ENCODE peak calls at places on chromosomes 1 and 21, in six cellular contexts. One of them, this sample, is unnamed.

GRCh38 chr1:43881415-43881814 is 52.2 kb upstream of the ARTN start:
- DNase-seq in tibial nerve: no peak
- DNase-seq in IMR-90: no peak
- DNase-seq in body of pancreas: no peak
- DNase-seq in heart left ventricle: no peak
- DNase-seq in uterus: no peak
- DNase-seq in this sample: no peak

GRCh38 chr1:36300526-36300925 is 5.6 kb upstream of the SH3D21 start:
- DNase-seq in IMR-90: peak; percentile 53
- DNase-seq in tibial nerve: no peak
- DNase-seq in uterus: no peak
- DNase-seq in body of pancreas: no peak
- DNase-seq in heart left ventricle: no peak
- DNase-seq in this sample: no peak

GRCh38 chr1:167629681-167630567 is at the start of gene RCSD1:
- DNase-seq in heart left ventricle: peak; percentile 79
- DNase-seq in IMR-90: no peak
- DNase-seq in tibial nerve: no peak
- DNase-seq in uterus: peak; percentile 15
- DNase-seq in body of pancreas: no peak
- DNase-seq in this sample: peak; percentile 47

GRCh38 chr21:31922881-31923280 is 50.1 kb downstream of the HUNK start:
- DNase-seq in heart left ventricle: no peak
- DNase-seq in body of pancreas: no peak
- DNase-seq in IMR-90: no peak
- DNase-seq in tibial nerve: no peak
- DNase-seq in uterus: no peak
- DNase-seq in this sample: no peak

GRCh38 chr1:53203466-53203865 is 6.8 kb downstream of the CPT2 start:
- DNase-seq in uterus: no peak
- DNase-seq in body of pancreas: no peak
- DNase-seq in IMR-90: no peak
- DNase-seq in tibial nerve: no peak
- DNase-seq in heart left ventricle: no peak
- DNase-seq in this sample: no peak

GRCh38 chr1:202965441-202965821 is 1.6 kb downstream of the CYB5R1 start:
- DNase-seq in tibial nerve: no peak
- DNase-seq in IMR-90: no peak
- DNase-seq in uterus: no peak
- DNase-seq in body of pancreas: no peak
- DNase-seq in heart left ventricle: no peak
- DNase-seq in this sample: peak; percentile 29

GRCh38 chr1:195663549-195664280 is 944.5 kb downstream of the KCNT2 start:
- DNase-seq in uterus: no peak
- DNase-seq in heart left ventricle: no peak
- DNase-seq in IMR-90: peak; percentile 94
- DNase-seq in body of pancreas: no peak
- DNase-seq in tibial nerve: no peak
- DNase-seq in this sample: no peak

GRCh38 chr1:181119076-181119989 is 30.8 kb downstream of the IER5 start:
- DNase-seq in IMR-90: no peak
- DNase-seq in body of pancreas: no peak
- DNase-seq in uterus: no peak
- DNase-seq in tibial nerve: no peak
- DNase-seq in heart left ventricle: no peak
- DNase-seq in this sample: no peak

GRCh38 chr1:174769961-174770549 is 229.7 kb upstream of the CACYBP start:
- DNase-seq in body of pancreas: no peak
- DNase-seq in uterus: no peak
- DNase-seq in tibial nerve: no peak
- DNase-seq in IMR-90: peak; percentile 60
- DNase-seq in heart left ventricle: no peak
- DNase-seq in this sample: no peak

GRCh38 chr1:91683598-91683951 is 182.9 kb downstream of the CDC7 start:
- DNase-seq in body of pancreas: no peak
- DNase-seq in heart left ventricle: peak; percentile 31
- DNase-seq in IMR-90: no peak
- DNase-seq in tibial nerve: peak; percentile 40
- DNase-seq in uterus: no peak
- DNase-seq in this sample: no peak

GRCh38 chr1:231592809-231593208 is 33.8 kb upstream of the DISC1 start:
- DNase-seq in tibial nerve: no peak
- DNase-seq in body of pancreas: no peak
- DNase-seq in heart left ventricle: no peak
- DNase-seq in uterus: no peak
- DNase-seq in IMR-90: no peak
- DNase-seq in this sample: no peak

GRCh38 chr1:246734861-246735260 is 10.7 kb downstream of the SCCPDH start:
- DNase-seq in body of pancreas: no peak
- DNase-seq in IMR-90: no peak
- DNase-seq in tibial nerve: no peak
- DNase-seq in uterus: no peak
- DNase-seq in heart left ventricle: no peak
- DNase-seq in this sample: no peak

GRCh38 chr1:196546272-196547245 is 61.7 kb downstream of the KCNT2 start:
- DNase-seq in uterus: no peak
- DNase-seq in body of pancreas: no peak
- DNase-seq in tibial nerve: no peak
- DNase-seq in IMR-90: no peak
- DNase-seq in heart left ventricle: no peak
- DNase-seq in this sample: no peak

GRCh38 chr1:76145332-76145731 is 70.8 kb downstream of the ST6GALNAC3 start:
- DNase-seq in heart left ventricle: no peak
- DNase-seq in body of pancreas: no peak
- DNase-seq in tibial nerve: no peak
- DNase-seq in IMR-90: no peak
- DNase-seq in uterus: no peak
- DNase-seq in this sample: no peak

GRCh38 chr1:150207278-150207971 is 28.5 kb downstream of the ANP32E start:
- DNase-seq in IMR-90: no peak
- DNase-seq in uterus: no peak
- DNase-seq in heart left ventricle: no peak
- DNase-seq in tibial nerve: no peak
- DNase-seq in body of pancreas: no peak
- DNase-seq in this sample: no peak

DNA sequence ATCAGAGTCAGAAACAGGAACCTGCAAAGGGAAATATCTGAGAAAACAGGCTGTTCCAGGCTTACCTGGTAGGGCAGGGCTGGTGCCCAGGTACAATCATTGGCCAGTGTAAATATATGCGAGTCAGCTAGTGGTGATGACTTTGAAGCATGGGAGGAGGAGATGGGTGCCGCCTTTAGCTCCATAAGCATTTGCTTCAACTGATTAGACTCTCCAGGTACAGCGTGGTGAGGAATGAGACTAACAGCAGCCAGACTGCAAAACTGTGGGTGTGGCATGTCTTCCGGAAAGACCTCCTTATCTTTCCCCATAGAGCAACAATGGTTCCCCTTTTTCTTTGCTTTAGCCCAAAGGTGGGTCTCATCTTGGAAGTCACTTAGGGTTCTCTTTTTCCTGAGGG is 137.2 kb downstream of the LRIG2 start:
- DNase-seq in body of pancreas: peak; percentile 73
- DNase-seq in tibial nerve: no peak
- DNase-seq in uterus: no peak
- DNase-seq in IMR-90: no peak
- DNase-seq in heart left ventricle: no peak
- DNase-seq in this sample: peak; percentile 75
- TF ChIP-seq POLR2A in body of pancreas: peak; percentile 12
- TF ChIP-seq POLR2A in tibial nerve: no peak
- TF ChIP-seq POLR2A in uterus: no peak
- TF ChIP-seq POLR2A in IMR-90: no peak
- TF ChIP-seq POLR2A in heart left ventricle: no peak
- TF ChIP-seq POLR2A in this sample: no peak

GRCh38 chr1:34779005-34779404 is 2.0 kb upstream of the GJB3 start:
- DNase-seq in body of pancreas: no peak
- DNase-seq in tibial nerve: no peak
- DNase-seq in uterus: no peak
- DNase-seq in heart left ventricle: no peak
- DNase-seq in IMR-90: no peak
- DNase-seq in this sample: no peak
- H3K4me1 ChIP-seq in body of pancreas: peaks cover 19% of the 10 kb centered on the region
- H3K4me1 ChIP-seq in tibial nerve: no peaks in the 10 kb centered on the region
- H3K4me1 ChIP-seq in uterus: peaks cover 9% of the 10 kb centered on the region
- H3K4me1 ChIP-seq in heart left ventricle: peaks cover 4% of the 10 kb centered on the region
- H3K4me1 ChIP-seq in IMR-90: peaks cover 5% of the 10 kb centered on the region
- H3K4me1 ChIP-seq in this sample: peaks cover 21% of the 10 kb centered on the region

DNA sequence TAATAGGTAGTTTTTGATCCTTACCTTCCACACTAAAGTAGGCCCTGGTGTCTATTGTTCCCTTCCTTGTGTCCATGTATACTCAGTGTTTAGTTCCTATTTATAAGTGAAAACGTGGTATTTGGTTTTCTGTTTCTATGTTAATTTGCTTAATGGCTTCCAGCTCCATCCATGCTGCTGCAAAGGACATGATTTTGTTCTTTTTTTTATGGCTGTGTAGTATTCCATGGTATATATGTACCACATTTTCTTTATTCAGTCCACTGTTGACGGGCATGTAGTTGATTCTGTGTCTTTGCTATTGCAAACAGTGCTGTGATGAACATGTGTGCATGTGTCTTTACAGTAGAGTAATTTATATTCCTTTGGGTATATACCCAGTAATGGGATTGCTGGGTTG is 20.8 kb downstream of the PRCC start:
- DNase-seq in tibial nerve: no peak
- DNase-seq in uterus: no peak
- DNase-seq in heart left ventricle: no peak
- DNase-seq in body of pancreas: no peak
- DNase-seq in IMR-90: no peak
- DNase-seq in this sample: no peak
- TF ChIP-seq POLR2A in tibial nerve: no peak
- TF ChIP-seq POLR2A in uterus: no peak
- TF ChIP-seq POLR2A in heart left ventricle: no peak
- TF ChIP-seq POLR2A in body of pancreas: no peak
- TF ChIP-seq POLR2A in IMR-90: no peak
- TF ChIP-seq POLR2A in this sample: no peak

DNA sequence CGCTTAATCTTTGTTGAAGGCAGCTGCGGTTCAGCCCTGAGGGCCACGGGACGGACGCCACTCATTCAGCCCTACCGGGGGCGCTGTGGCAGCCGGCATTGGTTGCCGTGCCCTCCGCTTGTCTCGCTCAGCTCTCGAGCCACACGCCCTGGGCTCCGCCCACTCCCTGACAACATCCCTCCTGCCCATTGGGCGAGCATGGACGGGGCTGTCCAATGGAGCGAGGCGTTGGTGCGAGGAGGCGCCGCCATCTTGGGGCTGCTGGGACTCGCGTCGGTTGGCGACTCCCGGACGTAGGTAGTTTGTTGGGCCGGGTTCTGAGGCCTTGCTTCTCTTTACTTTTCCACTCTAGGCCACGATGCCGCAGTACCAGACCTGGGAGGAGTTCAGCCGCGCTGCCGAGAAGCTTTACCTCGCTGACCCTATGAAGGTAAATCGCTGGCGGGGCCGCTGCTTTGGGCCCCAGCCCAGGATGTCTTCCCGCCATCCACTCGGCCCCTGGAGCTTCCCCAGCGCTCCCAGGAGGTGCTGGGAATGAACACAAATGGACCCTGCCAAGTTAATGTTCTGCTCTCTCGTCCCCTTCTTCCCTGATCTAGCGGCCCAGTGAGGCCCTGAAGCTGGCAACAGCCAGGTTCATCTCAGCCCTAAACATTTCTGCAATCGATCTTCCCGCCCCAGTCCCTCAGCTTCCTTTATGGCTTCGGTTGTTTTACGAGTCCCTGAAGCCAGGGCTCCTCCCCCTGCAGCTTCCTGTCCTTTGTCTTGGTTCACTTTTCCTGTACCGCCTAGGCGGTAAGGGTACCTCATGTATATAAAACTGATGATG is at the start of gene SRP9:
- DNase-seq in tibial nerve: peak; percentile 97
- DNase-seq in body of pancreas: peak; percentile 99
- DNase-seq in IMR-90: peak; percentile 98
- DNase-seq in heart left ventricle: peak; percentile 99
- DNase-seq in uterus: peak; percentile 98
- DNase-seq in this sample: peak; percentile 99
- H3K4me1 ChIP-seq in tibial nerve: no peaks in the 10 kb centered on the region
- H3K4me1 ChIP-seq in body of pancreas: peaks cover 50% of the 10 kb centered on the region
- H3K4me1 ChIP-seq in IMR-90: peaks cover 2% of the 10 kb centered on the region
- H3K4me1 ChIP-seq in heart left ventricle: peaks cover 27% of the 10 kb centered on the region
- H3K4me1 ChIP-seq in uterus: no peaks in the 10 kb centered on the region
- H3K4me1 ChIP-seq in this sample: peaks cover 83% of the 10 kb centered on the region

GRCh38 chr1:207822602-207823451 is 71.0 kb downstream of the CD46 start:
- DNase-seq in uterus: peak; percentile 94
- DNase-seq in heart left ventricle: peak; percentile 90
- DNase-seq in tibial nerve: peak; percentile 87
- DNase-seq in IMR-90: peak; percentile 22
- DNase-seq in body of pancreas: peak; percentile 96
- DNase-seq in this sample: peak; percentile 92
- TF ChIP-seq POLR2A in uterus: peak; percentile 55
- TF ChIP-seq POLR2A in heart left ventricle: peak; percentile 60
- TF ChIP-seq POLR2A in tibial nerve: peak; percentile 47
- TF ChIP-seq POLR2A in IMR-90: no peak
- TF ChIP-seq POLR2A in body of pancreas: peak; percentile 84
- TF ChIP-seq POLR2A in this sample: no peak

DNA sequence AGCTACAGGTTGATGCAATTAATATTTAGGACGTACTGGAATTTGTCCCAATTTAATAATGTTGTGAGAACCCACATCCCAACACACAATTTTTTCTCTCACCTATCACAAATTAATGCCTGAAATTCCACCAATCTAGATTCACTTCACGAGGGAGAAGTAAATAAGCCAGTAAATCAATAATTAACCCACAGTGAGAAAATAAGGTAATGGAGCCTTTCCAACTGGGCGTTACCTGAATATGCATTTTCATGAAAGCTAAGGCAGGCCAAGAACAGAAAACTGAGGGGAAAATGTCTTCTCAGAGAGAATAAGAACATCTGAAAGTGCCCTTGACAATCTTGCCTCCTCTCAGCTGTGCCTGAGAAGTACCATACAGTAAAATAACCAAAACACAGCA is 240.8 kb upstream of the NR5A2 start:
- DNase-seq in body of pancreas: peak; percentile 12
- DNase-seq in uterus: no peak
- DNase-seq in IMR-90: no peak
- DNase-seq in heart left ventricle: no peak
- DNase-seq in tibial nerve: no peak
- DNase-seq in this sample: no peak
- H3K4me1 ChIP-seq in body of pancreas: peaks cover 22% of the 10 kb centered on the region
- H3K4me1 ChIP-seq in uterus: no peaks in the 10 kb centered on the region
- H3K4me1 ChIP-seq in IMR-90: peaks cover 2% of the 10 kb centered on the region
- H3K4me1 ChIP-seq in heart left ventricle: no peaks in the 10 kb centered on the region
- H3K4me1 ChIP-seq in tibial nerve: no peaks in the 10 kb centered on the region
- H3K4me1 ChIP-seq in this sample: no peaks in the 10 kb centered on the region

GRCh38 chr1:11651017-11651416 is 3.2 kb downstream of the FBXO2 start:
- DNase-seq in uterus: no peak
- DNase-seq in heart left ventricle: no peak
- DNase-seq in tibial nerve: no peak
- DNase-seq in IMR-90: no peak
- DNase-seq in body of pancreas: no peak
- DNase-seq in this sample: no peak

GRCh38 chr1:11652203-11652780 is 1.9 kb downstream of the FBXO2 start:
- DNase-seq in tibial nerve: no peak
- DNase-seq in uterus: no peak
- DNase-seq in IMR-90: no peak
- DNase-seq in heart left ventricle: no peak
- DNase-seq in body of pancreas: no peak
- DNase-seq in this sample: no peak

GRCh38 chr1:11654571-11655262 is at the start of gene FBXO44:
- DNase-seq in heart left ventricle: peak; percentile 50
- DNase-seq in uterus: peak; percentile 52
- DNase-seq in tibial nerve: peak; percentile 28
- DNase-seq in IMR-90: no peak
- DNase-seq in body of pancreas: peak; percentile 87
- DNase-seq in this sample: peak; percentile 80

GRCh38 chr1:11653616-11654570 is at the start of gene FBXO2:
- DNase-seq in body of pancreas: peak; percentile 74
- DNase-seq in tibial nerve: no peak
- DNase-seq in IMR-90: no peak
- DNase-seq in uterus: no peak
- DNase-seq in heart left ventricle: no peak
- DNase-seq in this sample: peak; percentile 71

GRCh38 chr1:11653101-11653601 is 1.1 kb downstream of the FBXO2 start:
- DNase-seq in heart left ventricle: no peak
- DNase-seq in uterus: no peak
- DNase-seq in body of pancreas: peak; percentile 92
- DNase-seq in tibial nerve: no peak
- DNase-seq in IMR-90: peak; percentile 18
- DNase-seq in this sample: peak; percentile 63
- TF ChIP-seq POLR2A in heart left ventricle: no peak
- TF ChIP-seq POLR2A in uterus: no peak
- TF ChIP-seq POLR2A in body of pancreas: no peak
- TF ChIP-seq POLR2A in tibial nerve: no peak
- TF ChIP-seq POLR2A in IMR-90: no peak
- TF ChIP-seq POLR2A in this sample: no peak

This sample was measured in stomach.